ENCODE peak calls at places on chromosomes 11 and 22, in nine cellular contexts. N is cardiac fibroblast, D is heart left ventricle, H is tibial artery, M is fibroblast of villous mesenchyme, Q is LNCaP clone FGC, Y is upper lobe of right lung, L is brain microvascular endothelial cell, B is AG04449. X is an unnamed sample.

GRCh38 chr22:36369922-36370781 is 17.6 kb downstream of the MYH9 start:
- DNase-seq in B (no peak), H (peak), Q (no peak), N (peak), D (no peak), L (no peak), M (no peak), Y (peak), X (peak)

GRCh38 chr11:18705651-18706281 is 7.2 kb downstream of the TMEM86A start:
- DNase-seq in B (no peak), D (no peak), Y (peak), M (no peak), L (no peak), Q (no peak), N (no peak), H (peak), X (no peak)

GRCh38 chr11:19232910-19233503 is 7.7 kb downstream of the E2F8 start:
- DNase-seq in Y (no peak), M (peak), D (no peak), N (peak), L (peak), H (no peak), B (peak), Q (no peak), X (no peak)

GRCh38 chr11:77191823-77192495 is 63.9 kb downstream of the MYO7A start:
- DNase-seq in N (peak), D (peak), L (peak), B (no peak), M (peak), H (no peak), Y (peak), Q (peak), X (no peak)

GRCh38 chr22:49259870-49260615 is 567.6 kb downstream of the BRD1 start:
- DNase-seq in D (no peak), Q (no peak), B (no peak), H (peak), N (no peak), L (no peak), M (no peak), Y (no peak), X (no peak)

GRCh38 chr11:72673284-72673942 is 809 bp downstream of the PDE2A start:
- DNase-seq in Q (no peak), N (no peak), D (no peak), H (no peak), B (no peak), M (no peak), Y (no peak), L (no peak), X (no peak)

GRCh38 chr11:94853836-94854235 is 85.7 kb downstream of the AMOTL1 start:
- DNase-seq in H (no peak), L (no peak), N (no peak), Y (no peak), D (no peak), B (no peak), M (no peak), Q (no peak), X (no peak)

GRCh38 chr11:20117291-20117690 is 43.0 kb downstream of the DBX1 start:
- DNase-seq in Y (no peak), D (no peak), L (no peak), N (no peak), M (no peak), Q (no peak), B (no peak), H (no peak), X (no peak)

GRCh38 chr11:66848671-66849500 is 5.6 kb downstream of the RCE1 start:
- DNase-seq in D (peak), H (peak), Q (no peak), L (no peak), M (no peak), Y (no peak), N (no peak), B (no peak), X (no peak)

GRCh38 chr11:110026823-110027626 is 66.2 kb upstream of the ZC3H12C start:
- DNase-seq in D (no peak), M (no peak), Q (no peak), B (no peak), L (no peak), N (no peak), H (no peak), Y (no peak), X (no peak)

GRCh38 chr11:94212898-94213297 is 84.3 kb downstream of the PANX1 start:
- DNase-seq in D (no peak), Q (no peak), L (no peak), N (no peak), M (no peak), B (no peak), Y (no peak), H (no peak), X (no peak)

GRCh38 chr11:111819161-111820058 is 52.0 kb downstream of the ALG9 start:
- DNase-seq in D (no peak), M (peak), H (no peak), N (peak), Q (peak), B (peak), L (peak), Y (no peak), X (no peak)

GRCh38 chr11:109864834-109865557 is 228.2 kb upstream of the ZC3H12C start:
- DNase-seq in Y (no peak), N (peak), Q (no peak), H (no peak), B (peak), D (no peak), M (peak), L (peak), X (peak)

GRCh38 chr11:84543367-84544159 is 1083.6 kb downstream of the DLG2 start:
- DNase-seq in D (no peak), L (no peak), M (no peak), Y (no peak), Q (no peak), H (no peak), N (no peak), B (no peak), X (no peak)
- TF ChIP-seq CTCF in D (no peak), L (no peak), M (no peak), Y (no peak), Q (peak), H (no peak), N (no peak), B (no peak), X (no peak)

GRCh38 chr11:61963282-61964057 is 4.0 kb downstream of the FTH1 start:
- DNase-seq in H (peak), N (peak), M (peak), Q (no peak), Y (peak), L (no peak), B (no peak), D (no peak), X (no peak)
- H3K4me3 ChIP-seq in H (no peak), N (peak), M (no peak), Q (no peak), Y (peak), L (no peak), B (no peak), D (no peak), X (peak)

DNA sequence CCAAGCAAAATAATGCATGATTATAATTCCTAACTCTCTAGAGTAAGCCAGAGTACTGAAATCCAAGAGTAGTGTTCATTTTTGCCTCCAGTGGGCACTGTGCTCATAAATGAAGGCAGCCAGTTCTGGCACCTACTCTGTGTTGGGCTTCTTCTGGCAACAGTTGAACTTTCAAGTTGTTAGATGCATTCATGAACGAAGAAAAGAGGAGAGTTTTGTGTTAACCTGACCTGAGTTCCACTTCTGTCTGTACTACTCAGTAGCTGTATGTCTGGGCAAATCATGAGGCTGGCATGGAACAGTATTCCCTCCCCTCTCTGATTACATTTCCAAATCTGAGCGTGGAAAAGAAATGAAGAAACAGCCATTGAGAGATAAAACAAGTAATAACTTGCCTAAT is 20.3 kb upstream of the TENM4 start:
- DNase-seq in D (no peak), Y (no peak), H (no peak), Q (no peak), N (peak), L (no peak), B (no peak), M (peak), X (no peak)
- TF ChIP-seq CTCF in D (peak), Y (peak), H (peak), Q (peak), N (peak), L (peak), B (peak), M (peak), X (peak)

DNA sequence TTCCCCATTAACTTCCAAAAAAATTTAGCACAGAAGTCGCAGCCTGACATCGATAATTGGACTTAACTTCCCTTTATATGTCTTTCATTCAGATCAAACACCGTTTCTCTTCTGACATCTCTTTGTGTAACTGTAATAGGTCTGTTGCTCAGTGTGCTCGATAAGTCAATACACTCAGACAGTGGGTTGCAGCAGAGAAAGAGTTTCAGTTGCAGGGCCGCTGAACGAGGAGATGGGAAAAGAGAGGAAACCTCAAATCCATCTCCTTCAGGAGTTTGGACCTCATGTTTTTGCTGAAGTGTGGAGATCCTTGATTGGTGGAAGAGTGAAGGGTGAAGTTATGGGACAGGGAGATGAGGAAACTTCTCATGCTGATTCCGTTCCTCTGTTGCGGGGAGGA is 1.1 kb downstream of the SAMM50 start:
- DNase-seq in H (no peak), Y (no peak), L (no peak), D (no peak), B (no peak), Q (no peak), N (no peak), M (no peak), X (no peak)
- H3K4me3 ChIP-seq in H (peak), Y (peak), L (peak), D (peak), B (peak), Q (peak), N (peak), M (peak), X (peak)

GRCh38 chr22:19168088-19168890 is 10.2 kb downstream of the SLC25A1 start:
- DNase-seq in D (no peak), Q (no peak), L (no peak), M (no peak), H (no peak), B (no peak), Y (no peak), N (no peak), X (no peak)
- TF ChIP-seq CTCF in D (no peak), Q (no peak), L (peak), M (no peak), H (no peak), B (no peak), Y (no peak), N (no peak), X (peak)

GRCh38 chr11:43942651-43943356 is 367 bp downstream of the C11orf96 start:
- DNase-seq in D (peak), L (peak), N (peak), Q (no peak), Y (peak), B (no peak), M (peak), H (peak), X (no peak)

GRCh38 chr11:43944761-43945311 is 2.4 kb downstream of the C11orf96 start:
- DNase-seq in B (no peak), Y (peak), Q (no peak), H (peak), L (peak), N (peak), M (peak), D (peak), X (no peak)

GRCh38 chr11:43943931-43944751 is 1.7 kb downstream of the C11orf96 start:
- DNase-seq in L (peak), H (peak), Y (peak), D (peak), M (peak), N (peak), Q (no peak), B (no peak), X (no peak)

GRCh38 chr11:43941257-43941879 is 1.1 kb upstream of the C11orf96 start:
- DNase-seq in D (no peak), H (no peak), N (peak), B (no peak), Q (no peak), L (no peak), M (no peak), Y (no peak), X (no peak)

DNA sequence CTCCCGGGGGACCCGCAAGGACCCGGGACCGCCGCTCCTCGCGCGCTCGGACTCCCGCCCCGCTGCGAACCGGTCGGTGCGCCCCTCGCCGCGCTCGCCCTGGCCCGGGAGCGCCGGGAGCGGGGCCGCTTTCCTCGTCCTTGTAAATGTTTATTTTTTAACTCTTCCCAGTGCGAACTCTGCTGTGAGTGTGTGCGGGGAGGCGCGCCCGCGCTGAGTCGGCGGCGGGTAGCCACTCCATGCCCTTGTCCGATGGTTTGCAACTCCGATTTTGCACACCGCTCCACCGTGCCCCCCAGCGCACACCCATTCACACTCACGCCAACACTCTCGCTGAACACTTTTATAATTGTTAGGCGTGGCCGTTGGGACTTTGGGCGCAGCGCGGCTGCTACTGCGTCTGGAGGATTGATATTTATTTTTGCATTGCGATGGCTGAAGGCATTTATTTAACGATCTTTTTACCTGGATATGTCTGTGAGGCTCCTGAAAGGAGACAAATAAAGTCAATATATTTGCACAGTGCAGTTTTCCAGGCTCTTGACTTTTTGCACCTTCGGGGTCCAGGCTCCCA is 1.0 kb downstream of the C11orf96 start:
- DNase-seq in Y (no peak), M (peak), Q (no peak), N (peak), H (no peak), B (no peak), D (peak), L (peak), X (no peak)
- H3K4me3 ChIP-seq in Y (peak), M (peak), Q (peak), N (peak), H (peak), B (peak), D (peak), L (peak), X (peak)

DNA sequence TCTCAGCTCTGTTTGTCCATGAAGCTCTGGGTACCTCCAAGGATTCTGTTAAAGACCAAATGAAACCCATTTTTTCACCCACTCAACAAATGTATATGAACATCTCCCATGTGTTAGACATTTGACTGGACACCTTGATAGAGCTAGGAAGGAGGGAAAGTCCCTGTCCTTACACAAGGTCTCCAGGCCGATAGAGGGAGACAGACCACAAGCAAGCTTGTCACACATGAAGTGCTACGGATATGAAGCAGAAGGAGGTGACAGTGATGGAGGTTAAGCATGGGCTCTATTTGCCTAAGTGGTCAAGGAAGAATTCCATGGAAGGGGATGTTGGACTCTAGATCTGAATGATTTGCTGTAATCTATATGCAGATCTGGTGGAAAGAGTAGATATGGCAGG is 138.5 kb downstream of the MYO18B start:
- DNase-seq in L (no peak), M (no peak), H (no peak), Y (no peak), N (no peak), B (no peak), Q (no peak), D (no peak), X (no peak)
- TF ChIP-seq CTCF in L (no peak), M (no peak), H (no peak), Y (no peak), N (no peak), B (no peak), Q (peak), D (no peak), X (no peak)

DNA sequence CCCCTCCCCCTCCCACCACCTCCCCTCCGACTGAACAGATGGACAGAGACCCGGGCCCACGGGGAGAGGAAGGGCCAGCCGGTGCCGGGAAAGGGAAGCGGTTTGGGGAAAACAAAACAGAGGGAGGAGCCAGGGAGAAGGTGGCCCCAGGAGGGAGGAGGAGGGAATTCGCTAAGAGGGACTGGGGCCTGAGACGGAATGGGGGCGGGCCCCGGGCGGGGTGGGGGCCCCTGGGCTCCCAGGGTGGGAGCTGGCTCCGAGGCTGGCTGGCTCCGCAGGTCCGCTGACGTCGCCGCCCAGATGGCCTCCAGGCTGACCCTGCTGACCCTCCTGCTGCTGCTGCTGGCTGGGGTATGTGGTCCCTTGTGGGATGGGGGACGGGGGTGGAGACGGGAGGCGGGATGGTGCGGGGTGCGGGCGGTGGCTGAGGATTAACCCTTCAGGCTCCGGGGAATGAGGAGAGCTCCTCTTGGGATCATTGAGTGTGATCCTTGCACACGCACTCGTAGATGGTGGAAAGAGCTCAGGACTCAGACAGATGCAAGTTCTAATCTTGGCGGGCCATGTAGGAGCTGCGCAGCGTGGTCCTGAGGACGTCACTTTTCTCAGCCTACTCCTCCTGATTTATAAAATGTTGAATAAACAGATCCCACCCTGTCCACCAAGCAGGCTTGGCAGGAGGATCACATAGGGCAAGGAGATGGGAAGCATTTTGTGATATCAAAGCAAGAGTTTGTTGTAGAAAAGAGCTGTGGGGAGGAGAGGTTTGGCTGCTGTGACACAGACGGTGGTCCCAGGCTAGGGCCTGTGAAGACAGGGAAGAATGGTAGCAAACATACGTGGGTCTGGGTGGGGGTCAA is 716 bp downstream of the SERPING1 start:
- DNase-seq in B (no peak), L (no peak), Y (peak), H (peak), M (peak), N (peak), D (peak), Q (no peak), X (no peak)
- H3K4me3 ChIP-seq in B (peak), L (peak), Y (peak), H (peak), M (peak), N (peak), D (peak), Q (no peak), X (peak)

X was measured in retinal pigment epithelial cell.